ENCODE peak calls at places on chromosomes 16 and 17, in eight cellular contexts. R is A549, Q is stomach, W is neural progenitor cell, M is gastrocnemius medialis, J is mesendoderm, O is lung, U is fibroblast of lung. N is an unnamed sample. For H3K4me1, the result is how much of the 10 kb centered on the place peaks cover.

GRCh38 chr17:15036238-15036637 is 228.9 kb downstream of the PMP22 start:
- DNase-seq in W (no peak), U (no peak), Q (no peak), M (no peak), R (no peak), J (peak), O (no peak), N (no peak)

GRCh38 chr16:77385481-77385880 is 49.4 kb downstream of the ADAMTS18 start:
- DNase-seq in U (no peak), O (no peak), M (no peak), R (no peak), Q (no peak), W (no peak), J (no peak), N (no peak)

GRCh38 chr16:4496305-4496704 is 20.1 kb downstream of the HMOX2 start:
- DNase-seq in J (peak), U (peak), Q (no peak), O (no peak), M (no peak), R (peak), W (no peak), N (no peak)

GRCh38 chr17:76670020-76670707 is 26.6 kb upstream of the ST6GALNAC1 start:
- DNase-seq in J (no peak), Q (peak), R (no peak), W (no peak), O (peak), U (no peak), M (no peak), N (no peak)

GRCh38 chr16:48123104-48123788 is 32.5 kb downstream of the ABCC12 start:
- DNase-seq in U (peak), J (peak), Q (no peak), R (peak), O (peak), M (no peak), W (no peak), N (no peak)

GRCh38 chr17:1059131-1059795 is 62.3 kb downstream of the TIMM22 start:
- DNase-seq in W (no peak), U (no peak), O (no peak), M (no peak), J (no peak), R (no peak), Q (no peak), N (no peak)

GRCh38 chr16:86733526-86734254 is 155.3 kb downstream of the FOXL1 start:
- DNase-seq in M (no peak), Q (no peak), O (no peak), W (peak), J (peak), R (no peak), U (no peak), N (no peak)

GRCh38 chr16:57260294-57260929 is 15.4 kb downstream of the ARL2BP start:
- DNase-seq in W (peak), M (no peak), Q (peak), R (no peak), U (peak), O (no peak), J (peak), N (no peak)

GRCh38 chr17:17877548-17878358 is 41.0 kb upstream of the SREBF1 start:
- DNase-seq in W (peak), U (peak), Q (peak), M (peak), O (peak), J (peak), R (no peak), N (peak)
- H3K4me1 ChIP-seq in W (under half), U (under half), Q (under half), M (under half), O (under half), J (under half), R (under half), N (under half)

GRCh38 chr17:45904886-45905285 is 10.5 kb downstream of the MAPT start:
- DNase-seq in W (peak), J (no peak), M (no peak), O (no peak), R (no peak), U (no peak), Q (no peak), N (no peak)
- H3K4me3 ChIP-seq in W (no peak), J (no peak), M (no peak), O (no peak), R (no peak), U (no peak), Q (no peak), N (no peak)

GRCh38 chr17:79951361-79952264 is 84.1 kb downstream of the TBC1D16 start:
- DNase-seq in O (peak), J (peak), W (peak), U (peak), R (no peak), M (no peak), Q (peak), N (no peak)
- H3K27ac ChIP-seq in O (peak), J (no peak), W (no peak), U (peak), R (no peak), M (peak), Q (peak), N (no peak)

GRCh38 chr17:17111401-17112393 is 69.4 kb downstream of the MPRIP start:
- DNase-seq in U (no peak), M (no peak), W (no peak), R (no peak), O (no peak), J (no peak), Q (no peak), N (no peak)
- H3K4me1 ChIP-seq in U (under half), M (half or more), W (under half), R (half or more), O (half or more), J (under half), Q (half or more), N (under half)

GRCh38 chr17:81034168-81034777 is 678 bp upstream of the BAIAP2 start:
- DNase-seq in O (no peak), Q (no peak), J (peak), R (no peak), M (no peak), W (peak), U (no peak), N (no peak)

GRCh38 chr17:81034779-81035388 is at the start of gene BAIAP2:
- DNase-seq in J (peak), R (peak), Q (peak), O (peak), W (peak), M (peak), U (peak), N (peak)

GRCh38 chr17:81031571-81032550 is 3.1 kb upstream of the BAIAP2 start:
- DNase-seq in Q (no peak), J (no peak), R (no peak), O (peak), W (no peak), U (no peak), M (no peak), N (no peak)

GRCh38 chr17:81032641-81033422 is 2.1 kb upstream of the BAIAP2 start:
- DNase-seq in U (no peak), Q (no peak), R (no peak), W (no peak), J (no peak), M (no peak), O (no peak), N (no peak)

GRCh38 chr17:81033535-81034167 is 1.3 kb upstream of the BAIAP2 start:
- DNase-seq in J (no peak), Q (no peak), U (no peak), M (no peak), R (no peak), O (no peak), W (no peak), N (no peak)
- H3K4me3 ChIP-seq in J (peak), Q (peak), U (peak), M (peak), R (peak), O (peak), W (peak), N (peak)

GRCh38 chr16:81611721-81612120 is 167.1 kb downstream of the CMIP start:
- DNase-seq in Q (no peak), W (no peak), M (no peak), O (no peak), J (no peak), R (no peak), U (no peak), N (no peak)
- H3K27ac ChIP-seq in Q (peak), W (no peak), M (peak), O (peak), J (peak), R (peak), U (no peak), N (no peak)

DNA sequence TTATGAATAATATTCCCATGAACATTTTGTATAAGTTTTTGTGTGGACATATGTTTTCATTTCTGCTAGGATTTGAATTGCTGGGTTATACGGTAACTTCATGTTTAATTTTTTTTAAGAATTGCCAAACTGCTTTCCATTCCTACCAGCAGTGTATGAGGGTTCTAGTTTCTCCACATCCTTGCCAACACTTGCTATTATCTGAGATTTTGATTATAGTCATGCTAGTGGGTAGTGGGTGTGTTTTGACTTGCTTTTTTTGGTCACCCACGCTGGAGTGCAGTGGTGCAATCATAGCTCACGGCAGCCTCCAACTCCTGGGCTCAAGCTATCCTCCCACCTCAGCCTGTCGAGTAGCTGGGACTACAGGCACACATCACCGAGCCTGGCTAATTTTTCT is 3.0 kb upstream of the EEF2K start:
- DNase-seq in J (no peak), R (no peak), U (no peak), M (no peak), Q (no peak), W (no peak), O (no peak), N (no peak)
- H3K4me1 ChIP-seq in J (under half), R (under half), U (under half), M (under half), Q (under half), W (under half), O (under half), N (under half)

N was measured in thoracic aorta.